ENCODE peak calls at places on chromosomes 12 and 14, in eight cellular contexts. X is foreskin melanocyte, I is tibial nerve, L is hepatic stellate cell, T is dermis microvascular lymphatic vessel endothelial cell, O is kidney, W is mammary epithelial cell, Q is left ventricle myocardium superior. B is an unnamed sample.

GRCh38 chr12:96719671-96720362 is 187.2 kb upstream of the NEDD1 start:
- DNase-seq in W (peak; percentile 12), I (no peak), T (peak; percentile 54), L (peak; percentile 30), O (no peak), Q (no peak), X (no peak), B (peak; percentile 9)

GRCh38 chr12:83042441-83043215 is 355.9 kb downstream of the TMTC2 start:
- DNase-seq in W (no peak), Q (no peak), O (no peak), X (no peak), I (no peak), L (no peak), T (no peak), B (peak; percentile 33)

GRCh38 chr14:22113401-22113800 is 439.8 kb upstream of the OR4E1 start:
- DNase-seq in W (no peak), Q (no peak), I (no peak), O (no peak), L (no peak), T (no peak), X (no peak), B (no peak)

GRCh38 chr14:54362759-54363437 is 33.9 kb upstream of the CDKN3 start:
- DNase-seq in L (no peak), X (peak; percentile 49), T (peak; percentile 34), W (no peak), Q (no peak), O (no peak), I (no peak), B (no peak)

GRCh38 chr12:96578526-96579125 is 89.2 kb downstream of the CFAP54 start:
- DNase-seq in O (no peak), Q (no peak), X (peak; percentile 26), W (peak; percentile 33), T (peak; percentile 67), I (no peak), L (peak; percentile 12), B (peak; percentile 60)

GRCh38 chr14:33836203-33836894 is 114.5 kb downstream of the EGLN3 start:
- DNase-seq in W (peak; percentile 32), T (no peak), Q (no peak), X (no peak), I (no peak), L (no peak), O (no peak), B (no peak)

GRCh38 chr12:25200703-25201102 is 5.7 kb downstream of the ETFRF1 start:
- DNase-seq in T (peak; percentile 44), X (no peak), O (no peak), L (peak; percentile 26), W (peak; percentile 43), Q (no peak), I (no peak), B (peak; percentile 55)

GRCh38 chr12:108468149-108468968 is 46.7 kb upstream of the FICD start:
- DNase-seq in Q (no peak), T (peak; percentile 40), L (peak; percentile 33), I (no peak), W (peak; percentile 19), X (peak; percentile 17), O (no peak), B (peak; percentile 52)

GRCh38 chr12:111298583-111299436 is 70.1 kb downstream of the PHETA1 start:
- DNase-seq in I (no peak), Q (peak; percentile 61), X (peak; percentile 15), O (peak; percentile 72), W (peak; percentile 22), T (peak; percentile 51), L (peak; percentile 81), B (peak; percentile 72)

GRCh38 chr14:100898465-100898864 is 5.1 kb downstream of the RTL1 start:
- DNase-seq in X (no peak), T (no peak), I (no peak), W (no peak), Q (no peak), L (no peak), O (peak; percentile 51), B (no peak)

GRCh38 chr12:41940571-41940970 is 204.1 kb downstream of the GXYLT1 start:
- DNase-seq in L (no peak), T (no peak), Q (no peak), W (no peak), O (no peak), I (no peak), X (peak; percentile 72), B (no peak)

GRCh38 chr12:120199595-120200306 is 1.2 kb downstream of the RPLP0 start:
- DNase-seq in Q (no peak), O (no peak), I (no peak), L (peak; percentile 59), W (peak; percentile 58), X (no peak), T (peak; percentile 77), B (peak; percentile 56)

GRCh38 chr12:79547735-79548347 is 142.9 kb downstream of the PAWR start:
- DNase-seq in T (peak; percentile 95), O (no peak), L (peak; percentile 54), W (no peak), I (no peak), X (peak; percentile 69), Q (no peak), B (peak; percentile 64)

GRCh38 chr12:32595251-32595650 is 83.8 kb upstream of the DNM1L start:
- DNase-seq in X (peak; percentile 64), W (peak; percentile 43), Q (no peak), O (no peak), T (no peak), L (no peak), I (no peak), B (peak; percentile 17)

GRCh38 chr14:60266021-60266937 is 17.3 kb downstream of the PPM1A start:
- DNase-seq in W (peak; percentile 25), L (peak; percentile 15), T (peak; percentile 45), X (peak; percentile 22), Q (no peak), O (no peak), I (no peak), B (peak; percentile 26)

GRCh38 chr12:121803861-121804416 is at the start of gene SETD1B:
- DNase-seq in T (peak; percentile 65), L (no peak), Q (peak; percentile 76), X (no peak), I (no peak), W (peak; percentile 43), O (peak; percentile 92), B (no peak)

GRCh38 chr12:11922361-11922760 is 148.4 kb upstream of the BCL2L14 start:
- DNase-seq in I (no peak), W (peak; percentile 74), T (no peak), L (no peak), X (peak; percentile 3), Q (no peak), O (no peak), B (no peak)

GRCh38 chr12:57896437-57897201 is 44.7 kb upstream of the ATP23 start:
- DNase-seq in Q (peak; percentile 88), W (no peak), T (peak; percentile 71), I (peak; percentile 63), O (peak; percentile 95), X (peak; percentile 59), L (peak; percentile 63), B (peak; percentile 67)

GRCh38 chr14:65297744-65298143 is 114.8 kb upstream of the FUT8 start:
- DNase-seq in T (no peak), O (no peak), I (no peak), Q (no peak), X (no peak), L (no peak), W (no peak), B (no peak)